ENCODE peak calls at places on chromosomes 7 and 10, in five cellular contexts. J is SK-N-SH, X is IMR-90, B is A549, U is K562. Z is an unnamed sample.

GRCh38 chr10:61752111-61753011 is 89.6 kb downstream of the CABCOCO1 start:
- DNase-seq in J (no peak), U (peak; percentile 51), X (peak; percentile 51), B (no peak), Z (no peak)

GRCh38 chr7:134643131-134643530 is 3.5 kb upstream of the BPGM start:
- DNase-seq in J (no peak), X (no peak), U (no peak), B (no peak), Z (no peak)

GRCh38 chr7:27586825-27587224 is 75.9 kb downstream of the HIBADH start:
- DNase-seq in X (no peak), B (no peak), J (peak; percentile 67), U (no peak), Z (peak; percentile 53)

GRCh38 chr7:149071641-149072437 is 18.7 kb downstream of the ZNF786 start:
- DNase-seq in U (peak; percentile 24), X (peak; percentile 5), J (peak; percentile 61), B (peak; percentile 79), Z (no peak)

GRCh38 chr10:10680496-10680895 is 337.2 kb upstream of the CELF2 start:
- DNase-seq in X (no peak), B (no peak), J (no peak), U (no peak), Z (no peak)

GRCh38 chr10:104337527-104337984 is 709 bp downstream of the ITPRIP start:
- DNase-seq in X (peak; percentile 37), B (peak; percentile 47), U (peak; percentile 52), J (no peak), Z (no peak)

GRCh38 chr10:88530629-88531382 is 52.3 kb downstream of the RNLS start:
- DNase-seq in B (no peak), X (no peak), J (no peak), U (no peak), Z (no peak)

GRCh38 chr7:148277042-148277660 is 313.4 kb upstream of the C7orf33 start:
- DNase-seq in U (no peak), X (no peak), J (no peak), B (no peak), Z (no peak)

GRCh38 chr7:51757960-51758359 is 441.4 kb upstream of the COBL start:
- DNase-seq in U (no peak), J (no peak), B (no peak), X (no peak), Z (no peak)

GRCh38 chr10:116168745-116169144 is 104.3 kb downstream of the GFRA1 start:
- DNase-seq in X (no peak), J (no peak), U (no peak), B (no peak), Z (no peak)

GRCh38 chr10:116168329-116168728 is 104.7 kb downstream of the GFRA1 start:
- DNase-seq in J (no peak), X (no peak), B (no peak), U (no peak), Z (no peak)

GRCh38 chr10:116169782-116170181 is 103.2 kb downstream of the GFRA1 start:
- DNase-seq in U (no peak), X (no peak), J (no peak), B (no peak), Z (no peak)

GRCh38 chr10:116170815-116171250 is 102.2 kb downstream of the GFRA1 start:
- DNase-seq in U (no peak), X (peak; percentile 26), J (no peak), B (no peak), Z (no peak)
- TF ChIP-seq RCOR1 in U (no peak), X (no peak), J (no peak), B (no peak), Z (no peak)

GRCh38 chr7:135856356-135857144 is 107.9 kb upstream of the FAM180A start:
- DNase-seq in U (no peak), B (no peak), X (peak; percentile 69), J (no peak), Z (no peak)
- TF ChIP-seq RCOR1 in U (no peak), B (no peak), X (no peak), J (no peak), Z (no peak)

DNA sequence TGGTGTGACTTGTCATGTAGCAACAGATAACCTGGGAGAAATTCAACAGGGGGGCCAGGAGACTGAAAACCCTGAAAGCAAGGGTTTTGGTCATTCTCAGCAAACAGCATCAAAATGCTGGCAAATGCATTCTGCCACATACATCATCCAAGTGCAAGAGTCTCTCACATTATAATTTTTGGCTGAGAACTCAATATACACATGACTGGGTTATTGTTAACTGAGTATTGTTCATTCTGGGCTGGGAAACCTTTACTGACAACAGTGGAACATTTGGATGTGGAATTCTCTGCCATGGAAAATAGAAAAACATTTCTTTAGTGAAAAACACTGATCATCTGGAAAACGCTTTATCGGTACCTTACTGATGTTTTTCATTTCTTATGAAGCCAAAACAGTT is 73.2 kb upstream of the MET start:
- DNase-seq in U (no peak), B (no peak), J (no peak), X (no peak), Z (no peak)
- TF ChIP-seq RCOR1 in U (no peak), B (no peak), J (no peak), X (no peak), Z (no peak)

GRCh38 chr7:104967595-104967994 is 46.4 kb upstream of the KMT2E start:
- DNase-seq in B (no peak), J (no peak), U (no peak), X (peak; percentile 70), Z (no peak)
- TF ChIP-seq RCOR1 in B (no peak), J (no peak), U (no peak), X (no peak), Z (no peak)

DNA sequence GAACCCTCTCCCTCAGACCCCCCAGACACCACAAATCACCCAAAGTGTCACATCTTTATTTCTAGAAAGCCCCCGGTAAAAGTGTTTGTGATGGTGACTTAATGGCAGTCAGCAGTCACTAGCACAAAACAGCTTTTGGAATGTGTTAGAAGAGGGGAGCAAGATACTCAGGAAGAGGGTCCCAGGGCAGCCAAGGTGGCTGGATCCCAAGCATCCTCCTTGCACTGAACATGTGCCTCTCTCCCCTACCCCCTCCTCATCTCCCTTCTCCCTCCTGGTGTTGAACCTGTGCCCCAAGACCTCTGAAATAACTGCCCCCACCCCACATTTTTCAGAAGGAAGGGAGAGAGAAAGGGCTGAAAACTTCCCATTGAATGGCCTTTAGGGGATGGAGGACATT is 37.8 kb upstream of the MXI1 start:
- DNase-seq in U (no peak), X (no peak), J (no peak), B (no peak), Z (no peak)
- TF ChIP-seq RCOR1 in U (no peak), X (no peak), J (no peak), B (no peak), Z (no peak)

DNA sequence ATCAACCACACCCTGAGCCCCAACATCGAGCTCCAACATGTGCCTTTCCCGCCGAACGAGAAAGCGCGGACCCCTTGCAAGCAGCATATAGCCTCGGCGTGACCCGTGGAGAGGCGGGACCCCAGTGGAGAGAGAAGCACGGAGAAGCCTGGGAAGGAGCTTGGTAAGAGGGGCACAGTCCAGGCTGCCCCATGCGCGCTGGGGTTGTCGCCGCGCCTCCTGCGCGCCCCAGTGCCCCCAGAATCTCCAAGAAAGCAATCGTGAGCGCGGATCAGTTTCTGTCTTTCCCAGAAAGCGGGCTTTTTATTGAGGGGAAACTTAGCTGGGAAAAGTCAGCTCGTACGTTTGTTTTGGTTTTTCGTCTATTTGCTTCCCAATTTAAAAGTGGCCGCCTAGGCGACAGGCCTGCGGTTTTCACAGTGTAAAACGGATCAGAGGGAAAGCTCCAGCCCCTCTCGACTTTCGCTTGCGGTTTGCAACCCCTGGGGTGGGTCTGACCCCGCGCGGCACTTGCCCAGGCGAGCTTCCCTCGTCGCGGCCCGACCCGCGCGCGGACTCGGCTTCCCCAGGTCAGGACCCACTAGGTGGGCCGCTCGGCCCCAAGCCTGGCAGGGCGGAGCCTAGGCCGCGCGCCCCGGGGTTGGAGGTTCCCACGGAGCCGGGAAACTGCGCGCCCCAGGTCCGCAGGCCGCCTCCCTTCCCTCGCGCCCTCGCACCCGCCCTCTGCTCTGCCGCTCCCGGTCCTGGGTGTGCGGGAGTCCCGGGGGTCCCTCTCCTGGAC is 31.1 kb downstream of the SKIDA1 start:
- DNase-seq in U (no peak), J (peak; percentile 69), X (no peak), B (peak; percentile 66), Z (no peak)
- TF ChIP-seq RCOR1 in U (no peak), J (no peak), X (no peak), B (no peak), Z (no peak)

Z was measured in GM12878.